ENCODE peak calls at places on chromosomes 3 and 15, in seven cellular contexts. O, C, G, S, E, Y and K are unnamed samples.
A peak's percentile ranks its signal among the peaks of the same experiment; 100 is the strongest.

GRCh38 chr3:172356427-172356826 is 91.8 kb downstream of the GHSR start:
- DNase-seq in G (no peak), Y (no peak), E (no peak), S (no peak), O (no peak), C (no peak), K (no peak)

GRCh38 chr3:143535994-143536784 is 312.1 kb downstream of the SLC9A9 start:
- DNase-seq in C (no peak), O (no peak), G (no peak), E (no peak), S (no peak), Y (no peak), K (no peak)

GRCh38 chr3:169244119-169244864 is 419.2 kb downstream of the MECOM start:
- DNase-seq in G (no peak), Y (peak; percentile 59), S (no peak), O (peak; percentile 63), E (no peak), C (no peak), K (no peak)

GRCh38 chr3:70072180-70072579 is 72.6 kb downstream of the SAMMSON start:
- DNase-seq in C (no peak), S (no peak), E (no peak), O (no peak), G (peak; percentile 16), Y (no peak), K (peak; percentile 22)

GRCh38 chr15:49314729-49315128 is 108.3 kb upstream of the FGF7 start:
- DNase-seq in O (no peak), S (no peak), Y (no peak), G (no peak), C (no peak), E (no peak), K (no peak)

GRCh38 chr15:78461171-78461881 is 23.3 kb downstream of the IREB2 start:
- DNase-seq in E (no peak), S (peak; percentile 13), O (no peak), C (no peak), G (no peak), Y (no peak), K (no peak)

GRCh38 chr3:153443961-153444360 is 281.9 kb downstream of the RAP2B start:
- DNase-seq in E (no peak), G (no peak), Y (no peak), S (peak; percentile 43), C (no peak), O (peak; percentile 54), K (no peak)

GRCh38 chr15:88202231-88202630 is 54.3 kb downstream of the NTRK3 start:
- DNase-seq in E (no peak), C (no peak), G (no peak), Y (no peak), S (no peak), O (no peak), K (no peak)

GRCh38 chr3:66754613-66755012 is 243.5 kb upstream of the KBTBD8 start:
- DNase-seq in E (no peak), G (no peak), O (no peak), C (no peak), S (no peak), Y (no peak), K (no peak)

GRCh38 chr3:141330718-141331369 is 37.5 kb upstream of the ZBTB38 start:
- DNase-seq in O (no peak), G (no peak), Y (no peak), S (no peak), E (no peak), C (no peak), K (no peak)

GRCh38 chr3:134030382-134030753 is 643 bp upstream of the SLCO2A1 start:
- DNase-seq in S (no peak), O (no peak), E (no peak), Y (no peak), C (no peak), G (peak; percentile 44), K (no peak)

GRCh38 chr15:52657338-52657737 is 21.9 kb downstream of the ATOSA start:
- DNase-seq in C (no peak), Y (no peak), E (peak; percentile 70), S (peak; percentile 69), G (no peak), O (no peak), K (no peak)

DNA sequence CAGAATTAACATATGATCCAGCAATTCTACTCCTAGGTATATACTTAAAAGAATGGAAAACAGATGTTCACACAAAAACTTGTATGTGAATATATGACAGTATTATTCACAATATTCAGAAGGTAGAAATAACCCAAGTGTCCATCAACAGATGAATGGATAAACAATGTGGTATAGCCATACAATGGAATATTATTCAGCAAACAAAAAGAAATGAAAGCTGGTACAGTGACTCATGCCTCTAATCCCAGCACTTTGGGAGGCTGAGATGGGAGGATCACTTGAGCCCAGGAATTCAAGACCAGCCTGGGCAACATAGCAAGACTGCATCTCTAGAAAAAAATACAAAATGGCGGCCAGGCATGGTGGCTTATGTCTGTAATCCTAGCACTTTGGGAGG is 129.4 kb downstream of the RBPMS2 start:
- DNase-seq in Y (no peak), C (no peak), O (no peak), S (no peak), E (no peak), G (no peak), K (no peak)
- H3K4me3 ChIP-seq in Y (no peak overlapping the region), C (no peak overlapping the region), O (no peak overlapping the region), S (no peak overlapping the region), E (no peak overlapping the region), G (no peak overlapping the region), K (no peak overlapping the region)

GRCh38 chr3:61090770-61091169 is 160.5 kb downstream of the FHIT start:
- DNase-seq in O (no peak), S (no peak), Y (no peak), E (no peak), G (no peak), C (no peak), K (no peak)
- TF ChIP-seq CTCF in O (no peak), S (no peak), Y (no peak), E (no peak), G (no peak), C (no peak), K (no peak)

DNA sequence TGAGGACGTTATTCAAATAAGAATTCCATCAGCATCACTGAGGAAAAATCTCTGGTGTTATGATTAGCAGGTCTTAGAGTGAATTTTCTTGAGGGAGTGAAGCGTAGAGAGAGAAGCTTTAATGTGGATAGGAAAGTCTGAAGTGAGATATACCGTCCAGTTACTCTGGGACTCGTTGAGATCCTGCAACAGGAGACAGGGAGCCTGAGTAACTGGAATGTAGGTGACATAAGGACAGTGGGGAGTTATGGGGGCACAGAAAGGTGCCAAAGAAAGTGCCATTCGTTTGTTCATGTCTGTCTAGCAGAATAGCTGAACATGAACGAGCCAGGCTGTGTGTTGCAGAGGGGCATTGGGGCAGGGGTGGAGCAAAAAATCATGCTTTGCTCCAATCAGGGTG is 9.4 kb upstream of the BUB1B start:
- DNase-seq in C (no peak), Y (no peak), O (no peak), G (no peak), S (no peak), E (no peak), K (no peak)
- H3K4me3 ChIP-seq in C (no peak overlapping the region), Y (no peak overlapping the region), O (no peak overlapping the region), G (no peak overlapping the region), S (no peak overlapping the region), E (no peak overlapping the region), K (no peak overlapping the region)

GRCh38 chr3:159091936-159092335 is 290.1 kb downstream of the MFSD1 start:
- DNase-seq in G (no peak), C (no peak), O (no peak), E (no peak), Y (no peak), S (no peak), K (no peak)
- TF ChIP-seq CTCF in G (no peak), C (no peak), O (no peak), E (peak; percentile 29), Y (no peak), S (peak; percentile 27), K (no peak)

GRCh38 chr3:16182183-16182582 is 7.7 kb downstream of the GALNT15 start:
- DNase-seq in S (no peak), O (no peak), C (no peak), G (no peak), E (no peak), Y (no peak), K (no peak)
- H3K4me3 ChIP-seq in S (no peak overlapping the region), O (no peak overlapping the region), C (no peak overlapping the region), G (no peak overlapping the region), E (no peak overlapping the region), Y (no peak overlapping the region), K (no peak overlapping the region)

GRCh38 chr3:39384665-39385000 is 1.5 kb downstream of the SLC25A38 start:
- DNase-seq in E (no peak), C (no peak), S (no peak), O (no peak), G (no peak), Y (no peak), K (no peak)
- TF ChIP-seq CTCF in E (no peak), C (no peak), S (no peak), O (no peak), G (no peak), Y (no peak), K (no peak)

DNA sequence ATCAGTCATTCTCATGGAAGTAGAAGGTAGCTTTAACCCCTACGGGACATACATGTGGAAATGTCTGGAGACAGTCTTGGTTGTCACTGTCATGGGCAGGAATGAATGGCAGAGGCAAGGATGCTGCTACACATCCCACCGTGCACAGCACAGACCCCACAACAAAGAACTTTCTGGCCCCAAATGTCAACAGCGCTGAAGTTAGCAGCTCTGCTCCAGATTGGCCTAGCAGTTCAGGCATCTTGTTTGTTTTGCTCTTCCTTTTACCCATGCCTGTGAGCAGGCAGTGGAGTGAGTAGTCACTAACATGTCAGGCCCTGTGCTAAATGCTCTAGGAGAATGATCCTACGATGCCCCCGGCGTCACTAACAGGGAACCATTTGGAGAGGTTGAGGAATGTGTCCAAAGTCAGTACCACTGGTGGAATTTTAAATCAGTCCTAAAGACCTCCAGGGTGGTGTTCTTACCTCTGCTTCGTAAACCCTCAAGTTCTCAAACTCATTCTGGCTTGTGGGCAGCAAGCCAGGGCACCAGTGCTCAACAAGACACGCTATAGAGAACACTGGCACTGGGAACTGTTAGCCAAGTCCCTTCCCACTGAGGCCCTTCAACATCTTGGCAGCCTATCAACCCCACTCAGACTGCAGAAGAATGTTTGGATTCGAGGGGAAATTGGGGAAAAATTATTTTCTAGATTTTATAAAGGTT is 142.2 kb downstream of the FOXP1 start:
- DNase-seq in O (no peak), S (peak; percentile 27), G (no peak), C (no peak), Y (no peak), E (no peak), K (no peak)
- H3K4me3 ChIP-seq in O (no peak overlapping the region), S (no peak overlapping the region), G (no peak overlapping the region), C (no peak overlapping the region), Y (no peak overlapping the region), E (no peak overlapping the region), K (no peak overlapping the region)

GRCh38 chr15:25182736-25183445 is 228.1 kb downstream of the SNRPN start:
- DNase-seq in G (no peak), O (no peak), E (no peak), C (peak; percentile 23), Y (peak; percentile 48), S (no peak), K (no peak)
- TF ChIP-seq CTCF in G (no peak), O (no peak), E (no peak), C (no peak), Y (no peak), S (no peak), K (no peak)

DNA sequence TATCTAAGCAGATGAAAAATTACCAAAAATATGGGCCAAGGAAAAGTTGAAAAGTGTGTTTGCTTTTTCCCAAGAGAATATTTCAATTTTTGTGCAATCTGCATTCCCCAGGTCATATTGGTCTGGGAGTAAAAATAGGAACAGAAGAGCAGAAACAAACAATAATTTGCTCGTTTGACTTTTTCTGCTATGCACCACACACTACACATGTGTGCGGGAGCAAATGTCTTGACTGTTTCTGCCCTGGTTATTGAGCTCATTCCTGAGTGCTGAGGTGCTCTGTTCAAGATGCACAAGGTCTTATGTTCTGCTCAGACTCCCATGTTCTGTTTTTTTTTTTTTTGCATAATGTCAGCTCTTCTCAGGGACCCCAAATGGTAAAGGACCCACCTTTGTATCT is 298.0 kb upstream of the MME start:
- DNase-seq in C (no peak), S (no peak), E (no peak), G (no peak), O (no peak), Y (no peak), K (no peak)
- H3K4me3 ChIP-seq in C (no peak overlapping the region), S (no peak overlapping the region), E (no peak overlapping the region), G (no peak overlapping the region), O (no peak overlapping the region), Y (no peak overlapping the region), K (no peak overlapping the region)